ENCODE peak calls at places on chromosomes 7 and 10, in six cellular contexts. B is psoas muscle; P is astrocyte; Z is GM23338; A is CD8-positive, alpha-beta memory T cell; N is substantia nigra. W is an unnamed sample.

GRCh38 chr10:79274279-79275104 is 72.8 kb upstream of the PPIF start:
- DNase-seq in A (no peak), B (peak), P (peak), Z (no peak), N (peak), W (no peak)

GRCh38 chr10:30357075-30357801 is 8.2 kb upstream of the MTPAP start:
- DNase-seq in A (no peak), N (no peak), B (no peak), Z (no peak), P (no peak), W (no peak)

GRCh38 chr7:146961617-146962016 is 845.0 kb downstream of the CNTNAP2 start:
- DNase-seq in Z (no peak), N (no peak), P (peak), B (no peak), A (no peak), W (peak)

GRCh38 chr7:127946081-127946480 is 85.2 kb downstream of the LRRC4 start:
- DNase-seq in P (no peak), N (no peak), Z (no peak), A (no peak), B (no peak), W (no peak)

GRCh38 chr7:13107291-13107690 is 419.9 kb downstream of the ARL4A start:
- DNase-seq in A (no peak), B (no peak), N (no peak), Z (no peak), P (no peak), W (peak)

GRCh38 chr7:101538596-101539459 is 90.3 kb downstream of the MYL10 start:
- DNase-seq in A (peak), B (peak), Z (peak), N (peak), P (no peak), W (no peak)

GRCh38 chr10:86348321-86349210 is 18.0 kb downstream of the GRID1 start:
- DNase-seq in B (peak), N (peak), A (no peak), Z (peak), P (no peak), W (no peak)

GRCh38 chr10:117477241-117477947 is 65.2 kb upstream of the EMX2 start:
- DNase-seq in P (no peak), B (peak), A (no peak), N (no peak), Z (no peak), W (no peak)

GRCh38 chr10:77158666-77159065 is 478.9 kb downstream of the KCNMA1 start:
- DNase-seq in N (no peak), A (no peak), P (no peak), B (no peak), Z (no peak), W (no peak)
- H3K27ac ChIP-seq in N (no peak), A (no peak), P (no peak), B (no peak), Z (no peak), W (no peak)

GRCh38 chr10:72312865-72313391 is 39.2 kb downstream of the DDIT4 start:
- DNase-seq in P (no peak), Z (no peak), A (no peak), N (no peak), B (no peak), W (no peak)
- H3K27ac ChIP-seq in P (no peak), Z (peak), A (no peak), N (no peak), B (no peak), W (no peak)

GRCh38 chr10:95388072-95388471 is 97.3 kb upstream of the PDLIM1 start:
- DNase-seq in Z (no peak), B (no peak), A (no peak), N (no peak), P (no peak), W (no peak)
- H3K27ac ChIP-seq in Z (no peak), B (peak), A (no peak), N (no peak), P (no peak), W (no peak)

GRCh38 chr10:31928531-31929259 is at the start of gene ARHGAP12:
- DNase-seq in P (peak), Z (peak), A (peak), N (peak), B (peak), W (no peak)

GRCh38 chr10:31929260-31929985 is 792 bp upstream of the ARHGAP12 start:
- DNase-seq in Z (peak), A (peak), P (no peak), B (peak), N (peak), W (no peak)

GRCh38 chr10:31926154-31926553 is 2.5 kb downstream of the ARHGAP12 start:
- DNase-seq in N (no peak), B (no peak), P (no peak), A (no peak), Z (no peak), W (no peak)

GRCh38 chr10:31926765-31927596 is 1.6 kb downstream of the ARHGAP12 start:
- DNase-seq in B (no peak), N (no peak), Z (no peak), A (no peak), P (no peak), W (no peak)

DNA sequence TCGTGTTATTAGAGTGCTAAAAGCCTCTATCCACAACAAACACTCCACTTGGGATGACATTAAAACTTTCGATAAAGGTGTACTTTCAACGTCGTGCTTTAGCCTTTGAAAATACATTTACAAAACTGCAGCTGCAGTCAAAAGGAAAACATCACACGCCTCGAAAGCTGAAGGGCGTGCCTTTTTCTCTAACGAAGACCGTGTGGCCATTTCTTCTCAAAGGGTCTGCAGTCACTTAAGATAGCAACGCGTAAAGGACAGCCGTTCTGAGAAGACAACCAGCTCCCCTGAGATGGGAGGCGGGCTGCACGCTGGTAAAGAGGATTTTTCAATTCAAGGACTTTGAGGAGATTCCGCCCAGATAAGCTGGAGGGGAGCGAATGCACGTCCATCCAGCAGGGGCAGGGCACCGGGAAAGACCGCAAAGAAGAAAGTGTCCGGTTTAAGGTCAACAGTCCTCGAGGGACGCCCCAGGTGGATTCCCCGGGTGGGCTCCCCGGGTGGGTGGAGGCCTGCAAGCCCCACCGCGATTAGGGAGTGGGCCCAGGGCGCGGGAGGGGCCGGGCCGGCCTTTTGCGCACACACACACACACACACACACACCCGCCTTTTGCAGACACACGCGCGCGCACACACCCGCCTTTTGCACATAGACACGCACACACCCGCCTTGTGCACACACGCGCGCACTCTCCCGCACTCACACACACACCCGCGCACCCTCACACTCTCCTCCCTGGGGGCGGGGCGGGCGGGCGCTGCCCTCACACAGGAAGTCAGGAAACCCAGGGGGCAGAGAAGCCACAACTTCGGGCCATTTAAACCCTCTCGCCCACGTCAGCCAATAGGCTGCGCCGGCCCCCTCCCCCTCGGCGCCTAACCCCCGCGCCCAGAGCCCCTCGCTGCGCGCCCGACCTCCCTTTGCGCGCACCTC is 767 bp downstream of the ARHGAP12 start:
- DNase-seq in A (peak), Z (peak), N (peak), P (peak), B (peak), W (no peak)
- H3K27ac ChIP-seq in A (peak), Z (peak), N (peak), P (peak), B (peak), W (peak)

DNA sequence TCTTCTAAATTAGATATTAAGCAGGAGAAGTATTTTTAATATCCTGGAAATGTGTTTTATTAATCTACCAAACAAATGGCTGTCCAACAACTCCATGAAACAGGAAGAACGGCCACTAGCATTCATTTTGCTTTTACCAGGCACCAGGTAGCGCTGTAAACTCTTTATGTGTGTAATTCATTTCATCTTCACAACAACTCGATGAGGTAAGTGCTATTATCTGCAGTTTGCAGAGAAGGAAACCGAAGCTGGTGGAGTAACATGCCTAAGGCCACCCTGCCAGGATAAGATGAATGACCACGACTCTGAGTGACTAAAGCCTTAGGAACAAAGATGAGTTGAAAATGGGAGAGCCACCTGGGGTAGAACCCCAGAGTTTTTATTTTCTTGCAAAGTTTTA is 101.2 kb downstream of the KIAA1217 start:
- DNase-seq in P (peak), B (no peak), N (no peak), Z (no peak), A (no peak), W (no peak)
- H3K27ac ChIP-seq in P (no peak), B (peak), N (no peak), Z (no peak), A (no peak), W (peak)

GRCh38 chr7:38880035-38880434 is 29.0 kb downstream of the VPS41 start:
- DNase-seq in B (no peak), Z (no peak), P (no peak), N (no peak), A (no peak), W (no peak)

GRCh38 chr7:38881015-38881414 is 28.0 kb downstream of the VPS41 start:
- DNase-seq in N (no peak), A (no peak), Z (peak), B (no peak), P (peak), W (no peak)

GRCh38 chr7:38881947-38882684 is 26.9 kb downstream of the VPS41 start:
- DNase-seq in P (no peak), A (no peak), B (no peak), N (no peak), Z (no peak), W (peak)

GRCh38 chr7:38880454-38880853 is 28.5 kb downstream of the VPS41 start:
- DNase-seq in B (no peak), P (no peak), A (no peak), Z (no peak), N (no peak), W (no peak)

GRCh38 chr7:38878694-38879457 is 30.1 kb downstream of the VPS41 start:
- DNase-seq in P (no peak), B (no peak), N (no peak), A (no peak), Z (no peak), W (no peak)
- H3K27ac ChIP-seq in P (no peak), B (no peak), N (no peak), A (no peak), Z (no peak), W (no peak)

DNA sequence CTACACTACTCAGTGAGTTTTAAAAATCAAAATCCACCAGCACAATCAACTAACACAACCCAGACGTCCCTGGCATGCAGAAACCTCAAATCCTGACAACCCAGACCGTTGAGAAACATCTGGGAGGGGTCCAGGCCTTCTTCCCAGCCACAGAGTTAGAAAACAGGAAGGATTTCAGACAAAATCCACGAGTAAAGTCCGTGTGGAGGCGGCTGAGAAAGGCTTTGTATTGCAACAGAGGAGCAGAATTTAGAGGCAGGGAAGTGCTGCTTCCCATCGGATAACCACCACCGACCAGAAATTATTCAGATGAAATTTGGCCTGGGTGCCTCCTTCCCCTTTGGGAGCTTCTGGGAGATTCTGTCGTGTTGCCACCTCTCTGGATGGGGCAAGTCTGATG is 61.5 kb downstream of the TNS3 start:
- DNase-seq in N (no peak), Z (no peak), B (peak), P (peak), A (no peak), W (no peak)
- H3K27ac ChIP-seq in N (no peak), Z (peak), B (no peak), P (peak), A (no peak), W (no peak)

W was measured in epithelial cell of prostate.